ENCODE peak calls at places on chromosomes 4 and X, in nine cellular contexts. U is HFF-Myc; C is hippocampal formation; Y is H9; S is CD8-positive, alpha-beta memory T cell; Q is stimulated activated CD4-positive, alpha-beta T cell treated with anti-CD3 and anti-CD28 coated beads, Interleukin-15, amount 100 ng/mL, for 1 hour; O is activated CD8-positive, alpha-beta T cell treated with anti-CD3 and anti-CD28 coated beads, Interleukin-2, amount 10 ng/mL, durations not matched to agents 7 days and 5 days; P is amniotic stem cell; G is stimulated activated naive CD8-positive, alpha-beta T cell treated with anti-CD3 and anti-CD28 coated beads, Interleukin-15, Interleukin-2, amounts not matched to agents 100 U/mL and 50 U/mL, for 24 hours. Z is an unnamed sample.

GRCh38 chr4:8559524-8560264 is 20.5 kb upstream of the GPR78 start:
- DNase-seq in Q (no peak), Y (no peak), U (no peak), G (no peak), P (no peak), S (no peak), C (no peak), O (no peak), Z (no peak)

GRCh38 chr4:31007858-31008257 is 287.7 kb downstream of the PCDH7 start:
- DNase-seq in G (no peak), U (no peak), C (no peak), Q (no peak), P (no peak), S (no peak), Y (no peak), O (no peak), Z (no peak)

GRCh38 chr4:104967034-104967401 is 179.7 kb upstream of the TET2 start:
- DNase-seq in P (no peak), C (no peak), U (no peak), S (no peak), O (peak; percentile 29), Q (no peak), G (no peak), Y (no peak), Z (no peak)

GRCh38 chr4:629636-629915 is 4.2 kb downstream of the PDE6B start:
- DNase-seq in U (no peak), G (no peak), O (no peak), S (no peak), Y (peak; percentile 21), Q (no peak), P (no peak), C (no peak), Z (no peak)

GRCh38 chrX:10233173-10233572 is 76.4 kb downstream of the CLCN4 start:
- DNase-seq in U (no peak), G (no peak), O (no peak), P (no peak), S (no peak), C (no peak), Q (no peak), Y (no peak), Z (peak; percentile 24)

GRCh38 chr4:128837679-128838078 is 28.2 kb downstream of the JADE1 start:
- DNase-seq in G (no peak), C (no peak), P (no peak), Q (no peak), O (no peak), U (no peak), Y (no peak), S (no peak), Z (no peak)

GRCh38 chr4:183888564-183888963 is 16.5 kb upstream of the STOX2 start:
- DNase-seq in O (no peak), C (no peak), Q (no peak), P (no peak), G (no peak), S (no peak), Y (no peak), U (no peak), Z (no peak)

GRCh38 chr4:24971192-24971591 is 58.4 kb upstream of the CCDC149 start:
- DNase-seq in C (no peak), P (no peak), Y (no peak), O (no peak), S (no peak), Q (no peak), G (no peak), U (no peak), Z (no peak)

GRCh38 chr4:81723044-81723884 is 251.6 kb upstream of the RASGEF1B start:
- DNase-seq in P (no peak), C (no peak), Q (no peak), O (no peak), G (no peak), Y (no peak), U (no peak), S (no peak), Z (no peak)

GRCh38 chr4:139910106-139910505 is 243.9 kb downstream of the MAML3 start:
- DNase-seq in C (no peak), P (no peak), Y (no peak), O (no peak), S (no peak), G (no peak), U (no peak), Q (no peak), Z (no peak)

GRCh38 chrX:129698150-129698549 is 40.6 kb upstream of the XPNPEP2 start:
- DNase-seq in G (no peak), Q (no peak), C (no peak), Y (no peak), P (no peak), O (no peak), S (no peak), U (no peak), Z (no peak)

GRCh38 chr4:55979562-55979961 is 30.8 kb downstream of the CEP135 start:
- DNase-seq in O (no peak), S (no peak), C (no peak), P (no peak), Y (no peak), Q (no peak), U (no peak), G (no peak), Z (no peak)

GRCh38 chrX:28133763-28134162 is 152.5 kb upstream of the DCAF8L1 start:
- DNase-seq in C (no peak), O (no peak), Q (no peak), U (no peak), G (no peak), P (no peak), Y (no peak), S (no peak), Z (no peak)

GRCh38 chrX:109831326-109831985 is 98.4 kb upstream of the ACSL4 start:
- DNase-seq in C (no peak), P (no peak), S (no peak), Y (no peak), Q (no peak), G (no peak), O (no peak), U (no peak), Z (no peak)

GRCh38 chrX:29926659-29927058 is 288.7 kb upstream of the MAGEB2 start:
- DNase-seq in U (no peak), P (no peak), S (no peak), O (no peak), Y (no peak), G (no peak), C (no peak), Q (no peak), Z (no peak)

GRCh38 chr4:147040874-147041273 is 95.2 kb upstream of the TTC29 start:
- DNase-seq in U (no peak), C (no peak), S (no peak), Q (no peak), Y (no peak), G (no peak), P (no peak), O (no peak), Z (no peak)

GRCh38 chr4:815464-816146 is 10.3 kb downstream of the CPLX1 start:
- DNase-seq in C (no peak), O (no peak), S (no peak), U (no peak), Y (no peak), Q (no peak), G (no peak), P (no peak), Z (no peak)

GRCh38 chrX:25344191-25344936 is 328.6 kb upstream of the ARX start:
- DNase-seq in P (no peak), U (no peak), S (no peak), Y (no peak), C (no peak), Q (no peak), O (no peak), G (no peak), Z (no peak)

GRCh38 chr4:121599049-121599448 is 97.7 kb downstream of the ANXA5 start:
- DNase-seq in C (no peak), S (no peak), Y (no peak), G (no peak), U (no peak), O (no peak), P (no peak), Q (no peak), Z (no peak)

GRCh38 chrX:47210661-47211425 is 7.6 kb upstream of the CDK16 start:
- DNase-seq in P (no peak), Q (no peak), C (no peak), G (no peak), O (no peak), S (no peak), U (no peak), Y (no peak), Z (no peak)

GRCh38 chr4:185015108-185015507 is 3.2 kb upstream of the HELT start:
- DNase-seq in Q (no peak), U (no peak), Y (no peak), G (no peak), P (no peak), C (no peak), S (no peak), O (no peak), Z (no peak)

Z was measured in MG63.